ENCODE peak calls at places on chromosomes 4 and X, in four cellular contexts. W, A, U and O are unnamed samples. For H3K27me3, the result is how much of the 10 kb centered on the place peaks cover.

GRCh38 chrX:100687546-100687945 is 43.5 kb downstream of the SRPX2 start:
- DNase-seq in W (no peak), A (no peak), U (no peak), O (no peak)

GRCh38 chr4:61201562-61202099 is 1.5 kb downstream of the ADGRL3 start:
- DNase-seq in A (no peak), W (peak), U (peak), O (peak)

GRCh38 chr4:1778642-1779392 is 14.3 kb upstream of the FGFR3 start:
- DNase-seq in U (no peak), W (no peak), A (no peak), O (no peak)

GRCh38 chrX:115958687-115959359 is 211.7 kb upstream of the AGTR2 start:
- DNase-seq in W (no peak), A (no peak), U (no peak), O (peak)

GRCh38 chr4:31045724-31046318 is 325.7 kb downstream of the PCDH7 start:
- DNase-seq in A (peak), W (peak), U (no peak), O (peak)

GRCh38 chr4:147582386-147583077 is 34.7 kb upstream of the TMEM184C start:
- DNase-seq in U (no peak), A (no peak), W (no peak), O (no peak)

GRCh38 chr4:2793920-2794706 is 1.2 kb downstream of the SH3BP2 start:
- DNase-seq in A (peak), U (peak), W (no peak), O (peak)

GRCh38 chrX:128929281-128930057 is 593.8 kb downstream of the SMARCA1 start:
- DNase-seq in A (no peak), W (no peak), U (no peak), O (no peak)

GRCh38 chr4:187615972-187616371 is 379.6 kb upstream of the ZFP42 start:
- DNase-seq in W (no peak), U (no peak), A (no peak), O (no peak)

GRCh38 chr4:37728064-37728463 is 41.9 kb upstream of the RELL1 start:
- DNase-seq in A (no peak), W (no peak), U (no peak), O (no peak)

GRCh38 chrX:105662248-105662647 is 160.1 kb upstream of the NRK start:
- DNase-seq in W (no peak), U (no peak), A (no peak), O (no peak)

GRCh38 chrX:10648608-10649007 is 28.2 kb upstream of the MID1 start:
- DNase-seq in W (no peak), A (no peak), U (no peak), O (no peak)

GRCh38 chrX:115650916-115651315 is 89.9 kb downstream of the PLS3 start:
- DNase-seq in U (no peak), A (peak), W (peak), O (peak)

GRCh38 chr4:86640469-86640868 is 46.4 kb downstream of the PTPN13 start:
- DNase-seq in A (no peak), U (no peak), W (no peak), O (no peak)

GRCh38 chr4:76659103-76659490 is 224.1 kb downstream of the SHROOM3 start:
- DNase-seq in W (no peak), U (no peak), A (peak), O (no peak)

GRCh38 chr4:118918388-118918787 is 29.7 kb downstream of the SYNPO2 start:
- DNase-seq in W (no peak), A (no peak), U (no peak), O (no peak)

GRCh38 chr4:145177511-145177905 is 2.9 kb downstream of the OTUD4 start:
- DNase-seq in W (no peak), U (no peak), A (no peak), O (no peak)

GRCh38 chr4:169971456-169972015 is 54.7 kb downstream of the MFAP3L start:
- DNase-seq in A (peak), W (no peak), U (no peak), O (no peak)

GRCh38 chr4:143402776-143403550 is 66.3 kb downstream of the GAB1 start:
- DNase-seq in W (no peak), A (no peak), U (no peak), O (no peak)

GRCh38 chr4:81257021-81257420 is 42.0 kb upstream of the PRKG2 start:
- DNase-seq in U (no peak), A (no peak), W (no peak), O (no peak)

GRCh38 chrX:57241967-57242366 is 44.5 kb upstream of the FAAH2 start:
- DNase-seq in U (no peak), A (no peak), W (no peak), O (no peak)

GRCh38 chr4:123083612-123084011 is 161.2 kb upstream of the NUDT6 start:
- DNase-seq in U (no peak), W (no peak), A (no peak), O (no peak)

GRCh38 chr4:44425614-44426208 is 22.9 kb downstream of the KCTD8 start:
- DNase-seq in A (no peak), W (peak), U (no peak), O (peak)

GRCh38 chrX:485368-485767 is 98.7 kb upstream of the PPP2R3B start:
- DNase-seq in U (no peak), W (no peak), A (no peak), O (no peak)

GRCh38 chr4:139675156-139675555 is 9.5 kb downstream of the MGST2 start:
- DNase-seq in A (no peak), U (no peak), W (no peak), O (no peak)

GRCh38 chr4:168028568-168028967 is 63.8 kb upstream of the ANXA10 start:
- DNase-seq in W (no peak), A (no peak), U (peak), O (no peak)

GRCh38 chr4:35711127-35711526 is 533.2 kb downstream of the ARAP2 start:
- DNase-seq in A (no peak), W (no peak), U (no peak), O (no peak)

GRCh38 chr4:71126719-71127118 is 133.3 kb downstream of the DCK start:
- DNase-seq in A (no peak), W (no peak), U (no peak), O (no peak)

GRCh38 chr4:10173754-10174749 is 57.5 kb upstream of the WDR1 start:
- DNase-seq in U (peak), A (peak), W (no peak), O (no peak)

GRCh38 chrX:137025930-137026329 is 7.9 kb downstream of the GPR101 start:
- DNase-seq in W (no peak), A (no peak), U (no peak), O (no peak)

GRCh38 chr4:53000560-53000959 is 138.4 kb downstream of the RASL11B start:
- DNase-seq in A (no peak), W (no peak), U (no peak), O (no peak)

GRCh38 chr4:72629540-72629939 is 60.5 kb upstream of the ADAMTS3 start:
- DNase-seq in A (no peak), W (no peak), U (no peak), O (no peak)

GRCh38 chrX:151694661-151695582 is at the start of gene PRRG3:
- DNase-seq in A (no peak), U (no peak), W (peak), O (peak)

DNA sequence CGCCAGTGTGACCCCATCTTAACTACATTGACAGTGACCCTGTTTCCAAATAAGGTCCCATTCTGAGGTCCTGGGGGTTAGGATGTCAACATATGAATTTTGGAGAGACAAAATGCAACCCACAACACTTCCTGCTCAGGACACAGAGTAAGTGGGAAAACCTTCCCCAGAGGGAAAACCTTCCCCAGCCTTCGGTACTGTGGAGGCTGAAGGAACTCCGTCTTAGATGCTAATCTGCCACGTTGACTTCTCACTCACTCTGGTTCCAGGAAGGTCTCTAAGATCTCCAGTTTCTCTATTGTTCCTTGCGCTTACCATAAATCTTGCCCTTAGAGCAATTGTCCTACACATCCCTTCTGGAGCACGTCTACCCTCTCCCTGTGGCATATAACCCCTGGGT is 29.7 kb upstream of the HMX1 start:
- DNase-seq in W (no peak), A (no peak), U (no peak), O (no peak)
- TF ChIP-seq CTCF in W (no peak), A (no peak), U (no peak), O (no peak)

DNA sequence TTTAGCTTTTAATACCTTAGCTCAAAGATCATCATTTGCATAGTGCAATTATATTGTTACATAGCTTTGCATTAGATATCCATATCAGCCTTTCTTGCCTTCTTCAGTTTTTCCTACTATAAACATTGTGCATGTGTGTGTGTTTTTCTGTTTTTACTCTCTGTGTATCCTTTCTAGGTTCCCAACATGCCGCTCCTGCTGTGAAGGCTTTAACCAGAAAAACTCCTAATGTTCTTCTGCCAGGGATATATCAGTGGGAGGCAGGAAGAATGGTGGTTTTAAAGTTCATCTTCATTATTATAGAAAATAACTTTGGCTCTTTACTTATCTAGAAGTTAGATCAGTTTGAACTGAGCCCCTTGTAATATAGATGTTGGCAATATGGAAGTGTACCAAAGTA is 61.2 kb downstream of the CPE start:
- DNase-seq in W (no peak), A (no peak), U (no peak), O (no peak)
- H3K27me3 ChIP-seq in W (under half), A (under half), U (under half), O (under half)

GRCh38 chr4:92968996-92969395 is 665.2 kb downstream of the GRID2 start:
- DNase-seq in W (no peak), U (no peak), A (no peak), O (no peak)
- H3K27ac ChIP-seq in W (no peak), U (no peak), A (no peak), O (no peak)

GRCh38 chrX:38192007-38192625 is 28.6 kb downstream of the SRPX start:
- DNase-seq in A (peak), W (peak), U (no peak), O (no peak)
- TF ChIP-seq CTCF in A (peak), W (peak), U (peak), O (peak)

DNA sequence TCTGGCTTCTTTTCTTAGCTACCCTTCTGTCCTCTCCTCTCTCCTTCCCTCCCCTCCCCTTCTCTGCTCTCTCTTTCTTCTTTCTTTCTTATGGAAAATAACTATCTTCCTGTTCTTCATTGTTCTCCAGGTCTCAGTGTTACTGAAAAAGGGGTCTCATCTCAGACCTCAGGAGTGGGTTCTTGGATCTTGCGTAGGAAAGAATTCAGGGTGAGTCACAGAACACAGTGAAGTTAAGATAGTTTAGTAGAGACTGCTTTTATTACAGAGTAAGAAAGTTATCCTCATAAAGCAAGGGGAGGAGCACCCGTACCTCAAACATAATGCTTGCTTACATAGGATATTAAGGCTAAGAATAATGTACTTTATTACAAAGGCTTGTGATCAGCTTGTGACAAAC is 31.8 kb upstream of the CWH43 start:
- DNase-seq in W (peak), U (no peak), A (no peak), O (no peak)
- H3K27me3 ChIP-seq in W (under half), U (under half), A (under half), O (under half)

DNA sequence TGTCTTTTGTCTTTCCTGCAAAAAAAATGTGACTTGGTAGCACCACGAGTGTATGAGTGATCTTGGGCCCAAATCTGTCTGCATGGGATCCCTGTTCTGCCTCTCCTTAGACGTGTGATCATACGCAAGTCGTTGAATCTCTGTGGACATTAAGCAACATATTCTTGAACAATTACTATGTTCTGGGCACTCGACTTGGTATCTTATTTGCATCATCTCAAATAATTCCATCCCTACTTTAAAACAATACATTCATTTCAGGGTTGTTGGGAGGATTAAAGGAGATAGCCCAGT is 145.4 kb upstream of the CPEB2 start:
- DNase-seq in A (no peak), W (no peak), U (no peak), O (no peak)
- H3K27ac ChIP-seq in A (no peak), W (no peak), U (no peak), O (no peak)

DNA sequence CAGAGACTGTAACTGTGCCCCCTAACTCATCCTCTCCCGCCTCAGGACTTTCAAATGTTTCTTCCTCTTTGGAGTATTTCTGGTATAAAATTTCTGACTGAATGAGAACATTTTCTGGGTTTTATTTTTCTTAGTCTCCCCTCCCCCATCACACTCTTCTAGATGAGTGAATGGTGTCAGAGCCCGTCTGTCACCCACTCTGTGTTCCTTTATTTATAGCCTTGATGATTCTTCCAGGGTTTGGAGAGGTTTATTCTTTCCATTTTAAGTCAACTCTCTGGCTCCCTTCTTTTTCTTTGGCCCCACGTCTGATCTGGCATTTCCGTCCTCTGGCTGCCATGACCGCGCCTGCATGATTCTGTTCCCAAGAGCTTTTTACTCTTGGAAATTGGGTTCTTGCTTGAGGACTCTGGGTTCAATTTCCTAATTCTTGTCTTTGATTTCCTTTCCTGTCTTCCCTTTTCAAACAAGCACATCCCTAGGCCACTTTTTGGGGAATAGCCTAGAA is 128.8 kb downstream of the NSUN7 start:
- DNase-seq in W (no peak), U (no peak), A (no peak), O (no peak)
- TF ChIP-seq CTCF in W (no peak), U (no peak), A (no peak), O (no peak)